ENCODE peak calls at places on chromosomes 13 and 19, in eight cellular contexts. Y is occipital lobe; J is cardiac muscle cell; W is NCI-H2107; H is NCI-H1092; P is CD8-positive, alpha-beta memory T cell; D is iPS-NIHi11; F is osteocyte. I is an unnamed sample.

GRCh38 chr19:2428027-2428690 is 773 bp upstream of the TIMM13 start:
- DNase-seq in F (no peak), W (no peak), Y (no peak), D (peak; percentile 47), P (no peak), H (peak; percentile 29), J (peak; percentile 33), I (no peak)

GRCh38 chr19:29836409-29836825 is 24.6 kb downstream of the CCNE1 start:
- DNase-seq in H (no peak), Y (no peak), D (no peak), W (no peak), J (no peak), P (no peak), F (no peak), I (no peak)

GRCh38 chr19:1042689-1043511 is 3.0 kb downstream of the ABCA7 start:
- DNase-seq in H (peak; percentile 56), F (no peak), Y (no peak), P (no peak), W (no peak), D (peak; percentile 15), J (no peak), I (no peak)

GRCh38 chr19:29988351-29988750 is 46.3 kb downstream of the URI1 start:
- DNase-seq in P (no peak), W (no peak), Y (no peak), J (no peak), H (no peak), D (peak; percentile 46), F (no peak), I (no peak)

GRCh38 chr13:113646376-113646775 is 11.6 kb downstream of the ATP4B start:
- DNase-seq in P (peak; percentile 21), D (no peak), W (no peak), H (peak; percentile 33), F (no peak), Y (no peak), J (no peak), I (no peak)

GRCh38 chr19:16064209-16064889 is 11.9 kb upstream of the TPM4 start:
- DNase-seq in H (no peak), Y (no peak), D (no peak), W (no peak), J (no peak), F (no peak), P (peak; percentile 10), I (no peak)

GRCh38 chr13:51118809-51119431 is 7.8 kb upstream of the C13orf42 start:
- DNase-seq in Y (no peak), J (no peak), D (no peak), H (no peak), P (no peak), F (no peak), W (no peak), I (no peak)

GRCh38 chr13:94309997-94310842 is 169.3 kb downstream of the DCT start:
- DNase-seq in P (no peak), J (peak; percentile 89), F (no peak), D (no peak), H (no peak), W (no peak), Y (no peak), I (no peak)

GRCh38 chr13:42883771-42884170 is 102.4 kb downstream of the FAM216B start:
- DNase-seq in J (peak; percentile 76), P (no peak), Y (no peak), H (peak; percentile 31), F (no peak), W (peak; percentile 16), D (peak; percentile 15), I (no peak)

GRCh38 chr13:111228262-111229144 is 91.9 kb upstream of the TEX29 start:
- DNase-seq in H (no peak), J (no peak), D (no peak), F (peak; percentile 75), P (no peak), W (no peak), Y (peak; percentile 40), I (no peak)

GRCh38 chr19:19745496-19746285 is 12.8 kb upstream of the ZNF14 start:
- DNase-seq in D (peak; percentile 15), Y (no peak), W (no peak), J (no peak), P (no peak), H (no peak), F (no peak), I (no peak)

GRCh38 chr13:98200211-98200878 is 23.3 kb upstream of the RNF113B start:
- DNase-seq in W (no peak), D (peak; percentile 68), P (no peak), J (no peak), Y (no peak), F (no peak), H (no peak), I (no peak)

GRCh38 chr19:6481541-6482342 is at the start of gene DENND1C:
- DNase-seq in D (peak; percentile 62), P (peak; percentile 80), F (no peak), J (peak; percentile 23), W (no peak), H (no peak), Y (peak; percentile 16), I (no peak)

GRCh38 chr19:29421186-29421525 is 104.6 kb upstream of the VSTM2B start:
- DNase-seq in H (no peak), W (no peak), J (peak; percentile 6), P (no peak), F (no peak), Y (no peak), D (no peak), I (no peak)

GRCh38 chr13:114043421-114044053 is 69.7 kb upstream of the C13orf46 start:
- DNase-seq in Y (no peak), F (no peak), P (no peak), J (peak; percentile 96), H (peak; percentile 42), D (peak; percentile 65), W (no peak), I (no peak)

GRCh38 chr19:18682807-18683108 is 722 bp upstream of the CRTC1 start:
- DNase-seq in Y (no peak), J (no peak), P (no peak), W (no peak), H (no peak), F (no peak), D (peak; percentile 4), I (no peak)

GRCh38 chr13:49308977-49309408 is 61.3 kb downstream of the CDADC1 start:
- DNase-seq in J (no peak), Y (no peak), D (no peak), F (no peak), H (no peak), P (no peak), W (no peak), I (no peak)

GRCh38 chr13:97499181-97499580 is 65.2 kb downstream of the RAP2A start:
- DNase-seq in H (peak; percentile 72), Y (no peak), W (no peak), D (no peak), J (no peak), F (no peak), P (no peak), I (no peak)

GRCh38 chr19:45613926-45614725 is 12.1 kb upstream of the GPR4 start:
- DNase-seq in F (no peak), P (no peak), W (no peak), J (peak; percentile 88), D (no peak), Y (no peak), H (no peak), I (no peak)

GRCh38 chr13:26721251-26721939 is 39.2 kb downstream of the GPR12 start:
- DNase-seq in D (no peak), H (peak; percentile 63), J (no peak), W (no peak), P (no peak), F (peak; percentile 79), Y (peak; percentile 8), I (no peak)

GRCh38 chr19:4976412-4977298 is 7.7 kb downstream of the KDM4B start:
- DNase-seq in F (no peak), H (no peak), W (no peak), J (peak; percentile 99), P (no peak), D (peak; percentile 63), Y (no peak), I (no peak)

GRCh38 chr19:1076951-1077350 is 10.0 kb downstream of the ARHGAP45 start:
- DNase-seq in J (no peak), F (no peak), H (no peak), Y (no peak), W (no peak), D (no peak), P (peak; percentile 98), I (no peak)

GRCh38 chr19:743168-743687 is 7.7 kb upstream of the MISP start:
- DNase-seq in F (no peak), H (no peak), W (no peak), Y (no peak), J (peak; percentile 46), P (no peak), D (peak; percentile 75), I (no peak)

GRCh38 chr13:54699831-54700230 is 1671.2 kb downstream of the OLFM4 start:
- DNase-seq in H (no peak), W (no peak), J (no peak), P (no peak), Y (no peak), D (no peak), F (no peak), I (no peak)

GRCh38 chr19:17718467-17718987 is 753 bp upstream of the MAP1S start:
- DNase-seq in D (no peak), W (no peak), Y (no peak), P (no peak), H (no peak), F (no peak), J (no peak), I (no peak)

GRCh38 chr19:3868770-3869456 is at the start of gene ZFR2:
- DNase-seq in D (peak; percentile 92), J (no peak), W (no peak), H (no peak), Y (no peak), F (no peak), P (no peak), I (no peak)

GRCh38 chr13:110592670-110593069 is 22.7 kb upstream of the NAXD start:
- DNase-seq in P (no peak), D (no peak), H (no peak), W (no peak), Y (no peak), F (no peak), J (no peak), I (no peak)

GRCh38 chr19:19386373-19386869 is 19.1 kb upstream of the GATAD2A start:
- DNase-seq in Y (no peak), D (no peak), F (no peak), J (no peak), W (no peak), P (peak; percentile 59), H (no peak), I (no peak)

GRCh38 chr19:51417107-51417806 is at the start of gene SIGLEC10:
- DNase-seq in Y (no peak), D (no peak), J (peak; percentile 23), H (no peak), P (no peak), F (no peak), W (no peak), I (no peak)

GRCh38 chr19:27901078-27901477 is 1311.9 kb downstream of the UQCRFS1 start:
- DNase-seq in F (no peak), W (no peak), Y (no peak), P (no peak), D (no peak), H (no peak), J (no peak), I (no peak)

GRCh38 chr13:98802999-98803666 is 50.7 kb upstream of the SLC15A1 start:
- DNase-seq in Y (no peak), F (no peak), P (no peak), H (no peak), W (no peak), D (no peak), J (no peak), I (no peak)

GRCh38 chr19:27935669-27936068 is 1277.3 kb downstream of the UQCRFS1 start:
- DNase-seq in W (no peak), F (no peak), P (no peak), H (no peak), Y (no peak), J (no peak), D (no peak), I (no peak)

GRCh38 chr19:13774217-13775191 is at the start of gene C19orf53:
- DNase-seq in F (peak; percentile 94), J (peak; percentile 94), D (peak; percentile 93), H (peak; percentile 77), Y (peak; percentile 86), P (peak; percentile 88), W (peak; percentile 47), I (peak; percentile 50)

GRCh38 chr13:75055296-75055695 is 426.7 kb downstream of the TBC1D4 start:
- DNase-seq in J (no peak), F (no peak), W (no peak), Y (no peak), H (no peak), D (no peak), P (no peak), I (no peak)

I was measured in NCI-H2081 treated with DMSO at 0.1 percent for 48 hours.